ENCODE peak calls at places on chromosomes 4 and X, in eight cellular contexts. M, T, H, I, U, O, G and B are unnamed samples.
A peak's percentile ranks its signal among the peaks of the same experiment; 100 is the strongest.

GRCh38 chrX:152588206-152588605 is 49.5 kb upstream of the GABRQ start:
- DNase-seq in U (no peak), O (no peak), M (no peak), I (no peak), G (no peak), T (no peak), H (no peak), B (no peak)

GRCh38 chrX:39982927-39983326 is 114.8 kb downstream of the BCOR start:
- DNase-seq in G (no peak), T (no peak), H (no peak), M (no peak), I (no peak), U (no peak), O (no peak), B (no peak)

GRCh38 chrX:40694833-40695232 is 40.5 kb downstream of the MED14 start:
- DNase-seq in G (no peak), O (no peak), H (no peak), M (no peak), I (peak; percentile 26), U (no peak), T (no peak), B (no peak)

GRCh38 chr4:5137927-5138326 is 86.6 kb downstream of the STK32B start:
- DNase-seq in U (no peak), H (no peak), I (peak; percentile 17), O (no peak), G (no peak), M (no peak), T (no peak), B (no peak)

GRCh38 chrX:154827624-154828408 is 6.6 kb downstream of the SMIM9 start:
- DNase-seq in U (no peak), M (no peak), G (peak; percentile 50), O (no peak), T (peak; percentile 68), H (no peak), I (no peak), B (peak; percentile 29)

GRCh38 chr4:57102050-57102564 is 8.1 kb downstream of the IGFBP7 start:
- DNase-seq in M (no peak), T (no peak), I (peak; percentile 88), O (peak; percentile 85), U (no peak), G (no peak), H (no peak), B (no peak)

GRCh38 chr4:65599335-65599734 is 71.0 kb downstream of the EPHA5 start:
- DNase-seq in G (no peak), U (no peak), O (no peak), T (no peak), H (no peak), I (peak; percentile 5), M (no peak), B (no peak)

GRCh38 chrX:108156082-108156481 is 64.5 kb downstream of the ATG4A start:
- DNase-seq in U (no peak), M (no peak), O (no peak), H (no peak), I (no peak), T (no peak), G (no peak), B (no peak)

GRCh38 chr4:15781427-15782095 is 3.4 kb downstream of the CD38 start:
- DNase-seq in T (no peak), U (no peak), M (no peak), H (no peak), G (no peak), O (no peak), I (no peak), B (no peak)

GRCh38 chr4:184748251-184748652 is 14.4 kb upstream of the CENPU start:
- DNase-seq in H (no peak), G (no peak), U (no peak), I (no peak), T (no peak), M (no peak), O (no peak), B (no peak)

GRCh38 chrX:16772460-16772859 is 13.8 kb upstream of the TXLNG start:
- DNase-seq in H (no peak), U (no peak), G (no peak), T (no peak), M (no peak), I (no peak), O (no peak), B (no peak)

GRCh38 chr4:186643501-186644315 is 79.9 kb downstream of the FAT1 start:
- DNase-seq in O (no peak), M (no peak), H (no peak), T (no peak), U (no peak), G (no peak), I (peak; percentile 89), B (no peak)

GRCh38 chrX:68018248-68019203 is 414.8 kb downstream of the OPHN1 start:
- DNase-seq in T (no peak), H (peak; percentile 8), O (peak; percentile 29), I (peak; percentile 32), M (no peak), U (no peak), G (no peak), B (no peak)

GRCh38 chrX:17081535-17081934 is 135.1 kb downstream of the REPS2 start:
- DNase-seq in O (no peak), M (no peak), G (no peak), I (no peak), T (no peak), U (no peak), H (no peak), B (no peak)

GRCh38 chrX:108163333-108164082 is 71.9 kb downstream of the ATG4A start:
- DNase-seq in H (no peak), O (no peak), G (no peak), T (no peak), U (no peak), M (no peak), I (no peak), B (no peak)

GRCh38 chrX:1313788-1314187 is 22.8 kb upstream of the IL3RA start:
- DNase-seq in H (no peak), I (no peak), O (no peak), M (no peak), G (no peak), U (no peak), T (no peak), B (no peak)

GRCh38 chrX:13940646-13941045 is 89.0 kb downstream of the GEMIN8 start:
- DNase-seq in H (no peak), U (no peak), O (no peak), M (no peak), I (no peak), T (no peak), G (no peak), B (no peak)

GRCh38 chr4:157121396-157121795 is 45.4 kb downstream of the GLRB start:
- DNase-seq in H (no peak), M (no peak), G (no peak), O (no peak), I (no peak), U (no peak), T (no peak), B (no peak)

GRCh38 chr4:150237110-150237852 is 159.0 kb downstream of the DCLK2 start:
- DNase-seq in O (no peak), I (peak; percentile 98), G (no peak), T (no peak), M (no peak), H (no peak), U (no peak), B (no peak)

GRCh38 chr4:104693601-104694201 is 199.0 kb upstream of the CXXC4 start:
- DNase-seq in G (peak; percentile 29), T (peak; percentile 13), U (no peak), O (no peak), H (no peak), M (no peak), I (peak; percentile 21), B (no peak)
- TF ChIP-seq CTCF in G (peak; percentile 65), T (peak; percentile 80), U (peak; percentile 28), O (peak; percentile 21), H (peak; percentile 49), M (no peak), I (peak; percentile 31), B (no peak)

DNA sequence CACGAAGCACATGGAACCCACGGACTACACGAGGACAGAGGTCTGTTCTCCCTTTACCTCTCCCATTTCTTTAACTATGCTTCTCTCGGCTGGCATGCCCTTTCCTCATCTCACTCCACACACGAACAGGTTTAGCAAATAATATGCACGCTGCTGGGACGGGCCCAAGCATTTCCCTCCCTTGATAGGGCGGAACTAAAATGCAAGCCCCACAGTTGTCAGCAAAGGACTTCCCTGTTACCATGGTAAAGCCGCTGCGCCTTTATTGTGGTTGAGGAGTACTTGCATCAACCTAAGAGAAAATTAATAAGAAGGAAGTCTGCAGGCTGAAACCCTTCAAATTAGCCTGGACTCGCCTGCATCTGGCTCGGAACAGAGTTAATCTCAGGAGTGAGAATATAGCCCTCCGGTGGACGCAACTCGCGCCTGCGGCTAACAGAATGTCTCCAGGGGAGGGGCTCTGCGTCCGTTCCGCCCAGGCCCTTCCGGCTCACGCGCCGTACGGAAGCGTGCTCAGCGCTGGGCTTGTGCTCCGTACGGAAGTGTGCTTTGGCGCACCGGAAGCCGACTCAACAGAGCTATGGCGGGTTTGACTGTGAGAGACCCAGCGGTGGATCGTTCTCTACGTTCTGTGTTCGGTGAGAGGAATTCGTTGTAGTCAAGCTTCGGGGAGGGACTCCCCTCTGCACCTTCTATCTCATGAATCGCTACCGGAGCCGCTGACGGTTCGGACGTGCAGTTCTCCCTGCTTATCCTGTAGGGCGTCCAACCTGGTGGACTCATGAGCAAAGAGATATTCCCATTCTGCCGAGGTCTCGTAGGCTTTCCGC is at the start of gene CSTF2:
- DNase-seq in T (peak; percentile 88), O (peak; percentile 86), U (peak; percentile 57), G (peak; percentile 85), I (peak; percentile 79), H (peak; percentile 49), M (no peak), B (peak; percentile 78)
- TF ChIP-seq CTCF in T (no peak), O (peak; percentile 2), U (peak; percentile 36), G (no peak), I (no peak), H (peak; percentile 39), M (no peak), B (no peak)

DNA sequence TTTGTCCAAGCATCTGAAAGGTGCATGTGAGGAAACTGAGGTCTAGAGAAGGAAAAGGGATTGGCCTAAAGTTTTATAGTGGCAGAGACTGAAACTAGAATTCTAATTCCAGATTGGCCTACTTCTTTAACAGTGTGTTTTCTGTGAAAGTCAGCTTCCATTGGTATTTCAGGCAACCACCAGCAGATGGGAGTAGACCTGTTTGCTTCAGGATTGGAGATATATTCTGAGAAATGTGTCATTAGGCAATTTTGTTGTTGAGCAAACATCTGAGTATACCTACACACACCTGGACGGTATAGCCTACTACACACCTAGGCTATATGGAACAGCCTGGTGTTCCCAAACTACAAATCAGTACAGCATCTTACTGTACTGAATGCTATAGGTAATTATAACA is 207.3 kb upstream of the RADX start:
- DNase-seq in I (no peak), M (no peak), H (no peak), U (no peak), T (no peak), O (no peak), G (no peak), B (no peak)
- TF ChIP-seq CTCF in I (peak; percentile 1), M (no peak), H (peak; percentile 42), U (peak; percentile 35), T (no peak), O (peak; percentile 13), G (no peak), B (no peak)

DNA sequence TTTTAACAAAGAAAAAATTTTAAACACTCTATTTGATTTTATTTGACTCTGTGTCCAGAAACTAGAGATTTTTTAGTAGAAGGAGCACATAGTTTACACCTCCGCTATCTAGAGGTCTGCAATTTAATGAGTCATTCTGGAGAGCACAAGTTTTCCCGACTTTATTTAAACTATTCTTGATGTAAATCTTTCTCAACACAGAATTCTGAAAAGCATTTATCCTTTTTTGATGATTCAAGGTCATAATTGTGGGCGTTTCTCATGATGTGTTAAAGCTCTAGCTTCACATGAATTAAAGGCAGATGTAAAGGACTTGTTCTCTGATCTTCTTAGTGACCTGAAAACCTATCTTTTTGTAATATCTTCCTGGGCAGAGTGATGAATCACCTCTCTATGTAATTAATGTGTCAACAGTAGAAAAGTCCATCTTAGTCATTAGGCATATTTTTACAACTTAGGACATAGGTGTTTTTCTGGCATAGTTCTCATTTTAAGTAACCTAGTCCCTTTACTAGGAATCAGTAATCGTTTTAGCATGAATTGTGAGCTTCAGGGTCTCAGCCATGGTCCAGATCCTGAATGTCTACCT is 128.8 kb downstream of the COMMD8 start:
- DNase-seq in M (no peak), H (no peak), I (peak; percentile 71), G (no peak), U (no peak), T (no peak), O (no peak), B (no peak)
- TF ChIP-seq CTCF in M (no peak), H (no peak), I (no peak), G (no peak), U (no peak), T (no peak), O (no peak), B (no peak)